ENCODE peak calls at places on chromosomes 13 and 19, in eight cellular contexts. One of them, this sample, is unnamed.

GRCh38 chr19:44943801-44944249 is 1.8 kb downstream of the APOC4 start:
- DNase-seq in cardiac fibroblast: no peak
- DNase-seq in AG10803: peak
- DNase-seq in CD8-positive, alpha-beta T cell: no peak
- DNase-seq in HFF-Myc: no peak
- DNase-seq in gastrocnemius medialis: peak
- DNase-seq in A549: no peak
- DNase-seq in fibroblast of lung: no peak
- DNase-seq in this sample: no peak

GRCh38 chr13:43908156-43909126 is 28.7 kb downstream of the LACC1 start:
- DNase-seq in cardiac fibroblast: peak
- DNase-seq in AG10803: peak
- DNase-seq in CD8-positive, alpha-beta T cell: no peak
- DNase-seq in HFF-Myc: peak
- DNase-seq in gastrocnemius medialis: no peak
- DNase-seq in A549: peak
- DNase-seq in fibroblast of lung: peak
- DNase-seq in this sample: peak

GRCh38 chr13:31943591-31943990 is 88.0 kb upstream of the FRY start:
- DNase-seq in cardiac fibroblast: no peak
- DNase-seq in AG10803: peak
- DNase-seq in CD8-positive, alpha-beta T cell: no peak
- DNase-seq in HFF-Myc: peak
- DNase-seq in gastrocnemius medialis: no peak
- DNase-seq in A549: no peak
- DNase-seq in fibroblast of lung: no peak
- DNase-seq in this sample: no peak

GRCh38 chr19:35141627-35142401 is 1.2 kb upstream of the FXYD7 start:
- DNase-seq in cardiac fibroblast: no peak
- DNase-seq in AG10803: no peak
- DNase-seq in CD8-positive, alpha-beta T cell: no peak
- DNase-seq in HFF-Myc: no peak
- DNase-seq in gastrocnemius medialis: no peak
- DNase-seq in A549: no peak
- DNase-seq in fibroblast of lung: peak
- DNase-seq in this sample: no peak

GRCh38 chr19:30226464-30227070 is 145.6 kb upstream of the ZNF536 start:
- DNase-seq in cardiac fibroblast: no peak
- DNase-seq in AG10803: peak
- DNase-seq in CD8-positive, alpha-beta T cell: no peak
- DNase-seq in HFF-Myc: no peak
- DNase-seq in gastrocnemius medialis: no peak
- DNase-seq in A549: no peak
- DNase-seq in fibroblast of lung: no peak
- DNase-seq in this sample: no peak

GRCh38 chr19:46791944-46792343 is 3.5 kb upstream of the SLC1A5 start:
- DNase-seq in cardiac fibroblast: no peak
- DNase-seq in AG10803: no peak
- DNase-seq in CD8-positive, alpha-beta T cell: no peak
- DNase-seq in HFF-Myc: no peak
- DNase-seq in gastrocnemius medialis: no peak
- DNase-seq in A549: no peak
- DNase-seq in fibroblast of lung: no peak
- DNase-seq in this sample: no peak

GRCh38 chr19:43983912-43984686 is at the start of gene ZNF155:
- DNase-seq in cardiac fibroblast: peak
- DNase-seq in AG10803: peak
- DNase-seq in CD8-positive, alpha-beta T cell: peak
- DNase-seq in HFF-Myc: peak
- DNase-seq in gastrocnemius medialis: peak
- DNase-seq in A549: peak
- DNase-seq in fibroblast of lung: peak
- DNase-seq in this sample: peak

GRCh38 chr13:59477011-59477410 is 686.7 kb downstream of the DIAPH3 start:
- DNase-seq in cardiac fibroblast: no peak
- DNase-seq in AG10803: no peak
- DNase-seq in CD8-positive, alpha-beta T cell: no peak
- DNase-seq in HFF-Myc: no peak
- DNase-seq in gastrocnemius medialis: no peak
- DNase-seq in A549: peak
- DNase-seq in fibroblast of lung: no peak
- DNase-seq in this sample: no peak

GRCh38 chr13:34124912-34125311 is 307.0 kb downstream of the RFC3 start:
- DNase-seq in cardiac fibroblast: no peak
- DNase-seq in AG10803: no peak
- DNase-seq in CD8-positive, alpha-beta T cell: no peak
- DNase-seq in HFF-Myc: no peak
- DNase-seq in gastrocnemius medialis: no peak
- DNase-seq in A549: peak
- DNase-seq in fibroblast of lung: no peak
- DNase-seq in this sample: no peak

GRCh38 chr13:32676242-32676641 is 90.0 kb downstream of the PDS5B start:
- DNase-seq in cardiac fibroblast: no peak
- DNase-seq in AG10803: peak
- DNase-seq in CD8-positive, alpha-beta T cell: no peak
- DNase-seq in HFF-Myc: no peak
- DNase-seq in gastrocnemius medialis: no peak
- DNase-seq in A549: no peak
- DNase-seq in fibroblast of lung: peak
- DNase-seq in this sample: no peak

GRCh38 chr13:113664751-113665581 is 2.1 kb upstream of the GRK1 start:
- DNase-seq in cardiac fibroblast: no peak
- DNase-seq in AG10803: no peak
- DNase-seq in CD8-positive, alpha-beta T cell: no peak
- DNase-seq in HFF-Myc: no peak
- DNase-seq in gastrocnemius medialis: peak
- DNase-seq in A549: no peak
- DNase-seq in fibroblast of lung: no peak
- DNase-seq in this sample: no peak

GRCh38 chr19:33290082-33290815 is 12.1 kb downstream of the CEBPA start:
- DNase-seq in cardiac fibroblast: no peak
- DNase-seq in AG10803: peak
- DNase-seq in CD8-positive, alpha-beta T cell: no peak
- DNase-seq in HFF-Myc: no peak
- DNase-seq in gastrocnemius medialis: no peak
- DNase-seq in A549: no peak
- DNase-seq in fibroblast of lung: no peak
- DNase-seq in this sample: no peak

GRCh38 chr13:45316210-45316799 is 24.7 kb downstream of the TPT1 start:
- DNase-seq in cardiac fibroblast: no peak
- DNase-seq in AG10803: no peak
- DNase-seq in CD8-positive, alpha-beta T cell: no peak
- DNase-seq in HFF-Myc: no peak
- DNase-seq in gastrocnemius medialis: no peak
- DNase-seq in A549: no peak
- DNase-seq in fibroblast of lung: no peak
- DNase-seq in this sample: no peak

GRCh38 chr13:109148243-109148642 is 518.8 kb downstream of the MYO16 start:
- DNase-seq in cardiac fibroblast: no peak
- DNase-seq in AG10803: peak
- DNase-seq in CD8-positive, alpha-beta T cell: no peak
- DNase-seq in HFF-Myc: no peak
- DNase-seq in gastrocnemius medialis: no peak
- DNase-seq in A549: peak
- DNase-seq in fibroblast of lung: peak
- DNase-seq in this sample: no peak

GRCh38 chr13:33577037-33577436 is 240.9 kb upstream of the RFC3 start:
- DNase-seq in cardiac fibroblast: peak
- DNase-seq in AG10803: no peak
- DNase-seq in CD8-positive, alpha-beta T cell: no peak
- DNase-seq in HFF-Myc: no peak
- DNase-seq in gastrocnemius medialis: no peak
- DNase-seq in A549: no peak
- DNase-seq in fibroblast of lung: peak
- DNase-seq in this sample: peak

GRCh38 chr13:25018729-25019115 is 77.2 kb upstream of the PABPC3 start:
- DNase-seq in cardiac fibroblast: no peak
- DNase-seq in AG10803: no peak
- DNase-seq in CD8-positive, alpha-beta T cell: no peak
- DNase-seq in HFF-Myc: no peak
- DNase-seq in gastrocnemius medialis: no peak
- DNase-seq in A549: peak
- DNase-seq in fibroblast of lung: no peak
- DNase-seq in this sample: no peak

GRCh38 chr13:110582421-110582954 is 21.0 kb upstream of the RAB20 start:
- DNase-seq in cardiac fibroblast: no peak
- DNase-seq in AG10803: no peak
- DNase-seq in CD8-positive, alpha-beta T cell: no peak
- DNase-seq in HFF-Myc: no peak
- DNase-seq in gastrocnemius medialis: no peak
- DNase-seq in A549: no peak
- DNase-seq in fibroblast of lung: no peak
- DNase-seq in this sample: no peak

GRCh38 chr13:114134944-114135610 is 2.7 kb upstream of the RASA3 start:
- DNase-seq in cardiac fibroblast: no peak
- DNase-seq in AG10803: no peak
- DNase-seq in CD8-positive, alpha-beta T cell: no peak
- DNase-seq in HFF-Myc: no peak
- DNase-seq in gastrocnemius medialis: no peak
- DNase-seq in A549: no peak
- DNase-seq in fibroblast of lung: no peak
- DNase-seq in this sample: no peak

GRCh38 chr13:67175836-67176235 is 54.3 kb downstream of the PCDH9 start:
- DNase-seq in cardiac fibroblast: no peak
- DNase-seq in AG10803: no peak
- DNase-seq in CD8-positive, alpha-beta T cell: no peak
- DNase-seq in HFF-Myc: no peak
- DNase-seq in gastrocnemius medialis: no peak
- DNase-seq in A549: no peak
- DNase-seq in fibroblast of lung: no peak
- DNase-seq in this sample: no peak

GRCh38 chr19:37304190-37304883 is 66.6 kb upstream of the ZNF527 start:
- DNase-seq in cardiac fibroblast: no peak
- DNase-seq in AG10803: no peak
- DNase-seq in CD8-positive, alpha-beta T cell: no peak
- DNase-seq in HFF-Myc: no peak
- DNase-seq in gastrocnemius medialis: no peak
- DNase-seq in A549: no peak
- DNase-seq in fibroblast of lung: no peak
- DNase-seq in this sample: no peak
- H3K4me3 ChIP-seq in cardiac fibroblast: no peak
- H3K4me3 ChIP-seq in AG10803: peak
- H3K4me3 ChIP-seq in CD8-positive, alpha-beta T cell: no peak
- H3K4me3 ChIP-seq in HFF-Myc: peak
- H3K4me3 ChIP-seq in gastrocnemius medialis: peak
- H3K4me3 ChIP-seq in A549: no peak
- H3K4me3 ChIP-seq in fibroblast of lung: peak
- H3K4me3 ChIP-seq in this sample: peak

DNA sequence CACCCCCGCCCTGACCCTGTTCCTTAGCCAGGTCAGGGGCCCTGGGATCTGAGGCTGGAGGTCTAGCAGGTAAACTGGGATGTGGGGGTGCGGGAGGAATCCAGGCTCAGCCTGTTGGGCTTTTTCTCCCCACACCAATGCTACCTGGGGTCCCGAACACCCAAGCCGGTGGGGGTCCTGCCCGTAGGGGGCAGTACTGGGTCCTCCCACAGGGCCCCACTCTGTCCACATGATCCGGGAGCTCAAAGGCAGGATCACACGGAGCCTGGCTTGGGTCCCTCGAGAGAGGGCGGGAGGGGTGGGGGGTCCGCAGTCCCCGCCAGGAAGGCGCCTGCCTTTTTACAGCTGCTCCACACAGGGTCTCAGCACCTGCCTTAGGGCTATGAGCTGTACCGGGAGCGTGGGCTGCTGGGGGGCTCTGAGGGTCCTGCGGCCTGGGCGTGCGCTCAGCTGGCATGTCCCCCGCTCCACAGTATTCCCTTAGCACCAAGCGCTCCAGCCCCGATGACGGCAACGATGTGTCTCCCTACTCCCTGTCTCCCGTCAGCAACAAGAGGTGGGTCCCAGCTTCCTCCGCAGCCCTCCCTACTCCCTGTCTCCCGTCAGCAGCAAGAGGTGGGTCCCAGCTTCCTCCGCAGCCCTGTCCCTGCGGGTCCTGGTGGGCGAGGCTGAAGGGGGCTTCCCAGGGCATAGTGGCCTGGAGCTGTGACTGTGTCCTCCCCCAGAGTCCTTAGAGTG is 12.3 kb upstream of the TEKTIP1 start:
- DNase-seq in cardiac fibroblast: no peak
- DNase-seq in AG10803: no peak
- DNase-seq in CD8-positive, alpha-beta T cell: no peak
- DNase-seq in HFF-Myc: no peak
- DNase-seq in gastrocnemius medialis: no peak
- DNase-seq in A549: no peak
- DNase-seq in fibroblast of lung: no peak
- DNase-seq in this sample: no peak
- TF ChIP-seq CTCF in cardiac fibroblast: peak
- TF ChIP-seq CTCF in AG10803: peak
- TF ChIP-seq CTCF in CD8-positive, alpha-beta T cell: no peak
- TF ChIP-seq CTCF in HFF-Myc: no peak
- TF ChIP-seq CTCF in gastrocnemius medialis: no peak
- TF ChIP-seq CTCF in A549: no peak
- TF ChIP-seq CTCF in fibroblast of lung: no peak
- TF ChIP-seq CTCF in this sample: peak

DNA sequence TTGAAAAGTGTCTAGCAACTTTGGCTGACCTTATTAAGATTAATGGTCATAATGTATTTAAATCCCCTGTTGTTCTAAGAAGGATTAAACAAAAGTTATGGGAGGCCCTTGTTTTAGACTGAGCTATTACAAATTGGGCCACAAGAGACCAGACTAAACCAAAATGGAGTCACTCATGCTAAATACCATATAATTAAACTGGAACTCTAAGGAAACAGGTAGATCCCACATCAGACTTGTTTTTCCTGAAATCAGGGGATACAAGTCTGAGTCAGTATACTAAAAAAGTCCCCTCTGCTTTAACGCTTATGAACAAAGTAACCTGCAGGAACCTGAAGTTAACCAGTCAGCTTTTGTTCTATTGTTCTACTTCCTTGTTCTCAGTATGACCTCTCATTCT is 305.9 kb upstream of the SGCG start:
- DNase-seq in cardiac fibroblast: no peak
- DNase-seq in AG10803: no peak
- DNase-seq in CD8-positive, alpha-beta T cell: no peak
- DNase-seq in HFF-Myc: no peak
- DNase-seq in gastrocnemius medialis: no peak
- DNase-seq in A549: no peak
- DNase-seq in fibroblast of lung: no peak
- DNase-seq in this sample: peak
- H3K4me3 ChIP-seq in cardiac fibroblast: no peak
- H3K4me3 ChIP-seq in AG10803: no peak
- H3K4me3 ChIP-seq in CD8-positive, alpha-beta T cell: no peak
- H3K4me3 ChIP-seq in HFF-Myc: no peak
- H3K4me3 ChIP-seq in gastrocnemius medialis: no peak
- H3K4me3 ChIP-seq in A549: no peak
- H3K4me3 ChIP-seq in fibroblast of lung: no peak
- H3K4me3 ChIP-seq in this sample: no peak

DNA sequence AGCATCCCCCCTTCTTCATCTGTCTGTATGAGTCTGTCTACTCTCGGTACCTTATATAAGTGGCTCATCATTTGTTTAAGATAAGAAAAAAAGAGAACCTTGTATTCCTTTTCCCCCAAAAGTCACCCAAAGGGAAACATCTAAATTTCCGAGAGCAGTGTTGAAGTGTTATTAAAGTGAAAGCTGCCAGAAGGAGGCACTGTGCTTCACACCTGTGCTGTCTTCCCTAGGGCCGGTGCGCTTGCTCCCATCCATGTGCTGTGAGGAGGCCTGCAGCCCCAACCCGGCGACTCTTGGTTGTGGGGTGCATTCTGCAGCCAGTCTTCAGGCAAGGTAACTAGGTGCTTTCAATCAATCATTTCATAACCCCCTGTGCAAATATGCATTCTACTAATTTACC is 97.5 kb downstream of the TNFRSF19 start:
- DNase-seq in cardiac fibroblast: no peak
- DNase-seq in AG10803: no peak
- DNase-seq in CD8-positive, alpha-beta T cell: no peak
- DNase-seq in HFF-Myc: no peak
- DNase-seq in gastrocnemius medialis: no peak
- DNase-seq in A549: no peak
- DNase-seq in fibroblast of lung: no peak
- DNase-seq in this sample: no peak
- TF ChIP-seq CTCF in cardiac fibroblast: no peak
- TF ChIP-seq CTCF in AG10803: no peak
- TF ChIP-seq CTCF in CD8-positive, alpha-beta T cell: no peak
- TF ChIP-seq CTCF in HFF-Myc: no peak
- TF ChIP-seq CTCF in gastrocnemius medialis: no peak
- TF ChIP-seq CTCF in A549: peak
- TF ChIP-seq CTCF in fibroblast of lung: no peak
- TF ChIP-seq CTCF in this sample: peak